ENCODE peak calls at places on chromosomes 11 and 22, in eight cellular contexts. K is HepG2; L is left ventricle myocardium superior; M is GM10248; N is HCEC 1CT; X is M059J; C is T-helper 2 cell treated with Interferon-gamma antibody and Interleukin-4, amounts not matched to agents 5 μg/mL and 100 μg/mL, for 36 hours; G is ELR. Z is an unnamed sample.
A peak's percentile ranks its signal among the peaks of the same experiment; 100 is the strongest.

GRCh38 chr11:98940913-98941312 is 79.8 kb upstream of the CNTN5 start:
- DNase-seq in K (no peak), L (no peak), M (no peak), N (no peak), X (peak; percentile 16), C (no peak), G (peak; percentile 36), Z (no peak)

GRCh38 chr11:117062503-117062902 is 35.7 kb downstream of the SIK3 start:
- DNase-seq in K (no peak), L (no peak), M (no peak), N (no peak), X (no peak), C (peak; percentile 46), G (no peak), Z (no peak)

GRCh38 chr11:92793189-92793588 is 176.3 kb upstream of the MTNR1B start:
- DNase-seq in K (no peak), L (no peak), M (no peak), N (no peak), X (no peak), C (no peak), G (no peak), Z (no peak)

GRCh38 chr11:46380340-46381045 is 976 bp upstream of the MDK start:
- DNase-seq in K (peak; percentile 78), L (peak; percentile 82), M (peak; percentile 76), N (no peak), X (peak; percentile 77), C (peak; percentile 70), G (peak; percentile 68), Z (peak; percentile 86)

GRCh38 chr11:76648929-76649328 is 21.6 kb downstream of the LRRC32 start:
- DNase-seq in K (no peak), L (no peak), M (no peak), N (no peak), X (no peak), C (no peak), G (no peak), Z (no peak)

GRCh38 chr22:26979294-26979693 is 321.9 kb downstream of the MIAT start:
- DNase-seq in K (no peak), L (no peak), M (no peak), N (no peak), X (peak; percentile 16), C (no peak), G (no peak), Z (no peak)

GRCh38 chr22:19527321-19527721 is 3.1 kb upstream of the CLDN5 start:
- DNase-seq in K (no peak), L (no peak), M (peak; percentile 16), N (no peak), X (no peak), C (no peak), G (no peak), Z (no peak)

GRCh38 chr11:47152953-47153950 is 23.4 kb downstream of the ARFGAP2 start:
- DNase-seq in K (peak; percentile 63), L (peak; percentile 85), M (peak; percentile 80), N (peak; percentile 66), X (peak; percentile 70), C (peak; percentile 35), G (peak; percentile 78), Z (peak; percentile 72)

GRCh38 chr22:47127441-47127871 is 365.0 kb downstream of the TBC1D22A start:
- DNase-seq in K (no peak), L (no peak), M (no peak), N (no peak), X (no peak), C (no peak), G (no peak), Z (peak; percentile 28)

GRCh38 chr11:35083181-35084061 is 55.5 kb upstream of the CD44 start:
- DNase-seq in K (no peak), L (peak; percentile 51), M (peak; percentile 77), N (peak; percentile 91), X (peak; percentile 99), C (peak; percentile 63), G (peak; percentile 100), Z (peak; percentile 81)

GRCh38 chr22:49983148-49984042 is 22.8 kb downstream of the PIM3 start:
- DNase-seq in K (no peak), L (no peak), M (no peak), N (no peak), X (no peak), C (no peak), G (no peak), Z (peak; percentile 52)

GRCh38 chr11:29256580-29256979 is 760.2 kb downstream of the KCNA4 start:
- DNase-seq in K (no peak), L (no peak), M (no peak), N (no peak), X (no peak), C (no peak), G (no peak), Z (no peak)

GRCh38 chr11:85040166-85040565 is 587.0 kb downstream of the DLG2 start:
- DNase-seq in K (no peak), L (no peak), M (no peak), N (peak; percentile 19), X (no peak), C (no peak), G (peak; percentile 40), Z (no peak)

GRCh38 chr22:25081409-25081824 is 118.2 kb upstream of the CRYBB3 start:
- DNase-seq in K (peak; percentile 56), L (no peak), M (peak; percentile 66), N (no peak), X (peak; percentile 20), C (peak; percentile 35), G (peak; percentile 24), Z (no peak)

GRCh38 chr11:86708671-86709070 is 36.3 kb upstream of the ME3 start:
- DNase-seq in K (no peak), L (no peak), M (no peak), N (no peak), X (no peak), C (no peak), G (no peak), Z (no peak)

GRCh38 chr11:95795627-95796308 is 5.5 kb downstream of the CEP57 start:
- DNase-seq in K (peak; percentile 13), L (no peak), M (no peak), N (no peak), X (no peak), C (no peak), G (no peak), Z (no peak)

GRCh38 chr11:27174026-27174425 is 133.4 kb downstream of the BBOX1 start:
- DNase-seq in K (peak; percentile 8), L (no peak), M (no peak), N (no peak), X (no peak), C (no peak), G (no peak), Z (no peak)

GRCh38 chr11:70399681-70400112 is 1.4 kb downstream of the CTTN start:
- DNase-seq in K (peak; percentile 78), L (peak; percentile 88), M (no peak), N (peak; percentile 94), X (peak; percentile 98), C (no peak), G (peak; percentile 97), Z (peak; percentile 78)

GRCh38 chr11:123111465-123111864 is 49.5 kb upstream of the HSPA8 start:
- DNase-seq in K (peak; percentile 38), L (no peak), M (peak; percentile 75), N (peak; percentile 61), X (peak; percentile 74), C (no peak), G (peak; percentile 77), Z (no peak)

GRCh38 chr22:48079505-48080295 is 1317.2 kb downstream of the TBC1D22A start:
- DNase-seq in K (no peak), L (no peak), M (no peak), N (no peak), X (no peak), C (no peak), G (no peak), Z (no peak)

GRCh38 chr11:103731681-103732080 is 304.8 kb upstream of the DDI1 start:
- DNase-seq in K (no peak), L (no peak), M (no peak), N (no peak), X (no peak), C (no peak), G (no peak), Z (no peak)

GRCh38 chr11:82557274-82557673 is 176.4 kb downstream of the FAM181B start:
- DNase-seq in K (no peak), L (peak; percentile 36), M (peak; percentile 32), N (no peak), X (no peak), C (no peak), G (no peak), Z (peak; percentile 59)

GRCh38 chr22:47899894-47900293 is 1137.4 kb downstream of the TBC1D22A start:
- DNase-seq in K (no peak), L (no peak), M (no peak), N (no peak), X (no peak), C (no peak), G (no peak), Z (no peak)

GRCh38 chr11:3037041-3037944 is 19.9 kb downstream of the CARS1 start:
- DNase-seq in K (peak; percentile 66), L (peak; percentile 91), M (peak; percentile 59), N (peak; percentile 69), X (peak; percentile 66), C (peak; percentile 20), G (peak; percentile 86), Z (peak; percentile 86)

GRCh38 chr22:24434472-24435322 is 7.3 kb downstream of the ADORA2A start:
- DNase-seq in K (no peak), L (peak; percentile 49), M (peak; percentile 86), N (no peak), X (no peak), C (peak; percentile 89), G (no peak), Z (no peak)

GRCh38 chr11:6655790-6656580 is at the start of gene DCHS1:
- DNase-seq in K (no peak), L (peak; percentile 71), M (no peak), N (no peak), X (no peak), C (no peak), G (peak; percentile 32), Z (no peak)